ENCODE peak calls at places on chromosomes 13 and 19, in nine cellular contexts. One of them, this sample, is unnamed.
A peak's percentile ranks its signal among the peaks of the same experiment; 100 is the strongest.

GRCh38 chr13:83150616-83151307 is 731.5 kb downstream of the SLITRK1 start:
- DNase-seq in stimulated activated CD4-positive, alpha-beta T cell treated with anti-CD3 and anti-CD28 coated beads, Interleukin-4, amount 100 ng/mL, for 1 hour: no peak
- DNase-seq in smooth muscle cell of the brain vasculature: no peak
- DNase-seq in fibroblast of pulmonary artery: no peak
- DNase-seq in activated T-cell treated with anti-CD3 and anti-CD28 coated beads for 1 hour: no peak
- DNase-seq in lung: no peak
- DNase-seq in anterior cingulate cortex: no peak
- DNase-seq in activated CD4-positive, alpha-beta T cell treated with anti-CD3 and anti-CD28 coated beads, Interleukin-2, amount 50 U/mL, for 24 hours: no peak
- DNase-seq in NCI-H2029: no peak
- DNase-seq in this sample: no peak

GRCh38 chr19:48502720-48503018 is 9.0 kb downstream of the LMTK3 start:
- DNase-seq in stimulated activated CD4-positive, alpha-beta T cell treated with anti-CD3 and anti-CD28 coated beads, Interleukin-4, amount 100 ng/mL, for 1 hour: no peak
- DNase-seq in smooth muscle cell of the brain vasculature: no peak
- DNase-seq in fibroblast of pulmonary artery: no peak
- DNase-seq in activated T-cell treated with anti-CD3 and anti-CD28 coated beads for 1 hour: no peak
- DNase-seq in lung: no peak
- DNase-seq in anterior cingulate cortex: no peak
- DNase-seq in activated CD4-positive, alpha-beta T cell treated with anti-CD3 and anti-CD28 coated beads, Interleukin-2, amount 50 U/mL, for 24 hours: no peak
- DNase-seq in NCI-H2029: no peak
- DNase-seq in this sample: no peak

GRCh38 chr13:112994781-112995355 is 25.9 kb downstream of the MCF2L start:
- DNase-seq in stimulated activated CD4-positive, alpha-beta T cell treated with anti-CD3 and anti-CD28 coated beads, Interleukin-4, amount 100 ng/mL, for 1 hour: no peak
- DNase-seq in smooth muscle cell of the brain vasculature: no peak
- DNase-seq in fibroblast of pulmonary artery: no peak
- DNase-seq in activated T-cell treated with anti-CD3 and anti-CD28 coated beads for 1 hour: no peak
- DNase-seq in lung: no peak
- DNase-seq in anterior cingulate cortex: no peak
- DNase-seq in activated CD4-positive, alpha-beta T cell treated with anti-CD3 and anti-CD28 coated beads, Interleukin-2, amount 50 U/mL, for 24 hours: no peak
- DNase-seq in NCI-H2029: no peak
- DNase-seq in this sample: no peak

GRCh38 chr13:51825165-51825592 is 19.8 kb downstream of the TMEM272 start:
- DNase-seq in stimulated activated CD4-positive, alpha-beta T cell treated with anti-CD3 and anti-CD28 coated beads, Interleukin-4, amount 100 ng/mL, for 1 hour: no peak
- DNase-seq in smooth muscle cell of the brain vasculature: no peak
- DNase-seq in fibroblast of pulmonary artery: peak; percentile 81
- DNase-seq in activated T-cell treated with anti-CD3 and anti-CD28 coated beads for 1 hour: no peak
- DNase-seq in lung: no peak
- DNase-seq in anterior cingulate cortex: no peak
- DNase-seq in activated CD4-positive, alpha-beta T cell treated with anti-CD3 and anti-CD28 coated beads, Interleukin-2, amount 50 U/mL, for 24 hours: no peak
- DNase-seq in NCI-H2029: no peak
- DNase-seq in this sample: peak; percentile 39

GRCh38 chr19:10416380-10417257 is 3.7 kb upstream of the PDE4A start:
- DNase-seq in stimulated activated CD4-positive, alpha-beta T cell treated with anti-CD3 and anti-CD28 coated beads, Interleukin-4, amount 100 ng/mL, for 1 hour: peak; percentile 91
- DNase-seq in smooth muscle cell of the brain vasculature: no peak
- DNase-seq in fibroblast of pulmonary artery: peak; percentile 94
- DNase-seq in activated T-cell treated with anti-CD3 and anti-CD28 coated beads for 1 hour: peak; percentile 86
- DNase-seq in lung: peak; percentile 82
- DNase-seq in anterior cingulate cortex: peak; percentile 81
- DNase-seq in activated CD4-positive, alpha-beta T cell treated with anti-CD3 and anti-CD28 coated beads, Interleukin-2, amount 50 U/mL, for 24 hours: peak; percentile 89
- DNase-seq in NCI-H2029: peak; percentile 89
- DNase-seq in this sample: peak; percentile 93

GRCh38 chr19:8403820-8404109 is 9.3 kb upstream of the MARCHF2 start:
- DNase-seq in stimulated activated CD4-positive, alpha-beta T cell treated with anti-CD3 and anti-CD28 coated beads, Interleukin-4, amount 100 ng/mL, for 1 hour: no peak
- DNase-seq in smooth muscle cell of the brain vasculature: no peak
- DNase-seq in fibroblast of pulmonary artery: no peak
- DNase-seq in activated T-cell treated with anti-CD3 and anti-CD28 coated beads for 1 hour: no peak
- DNase-seq in lung: no peak
- DNase-seq in anterior cingulate cortex: no peak
- DNase-seq in activated CD4-positive, alpha-beta T cell treated with anti-CD3 and anti-CD28 coated beads, Interleukin-2, amount 50 U/mL, for 24 hours: no peak
- DNase-seq in NCI-H2029: no peak
- DNase-seq in this sample: no peak

GRCh38 chr13:43675577-43675976 is 111.2 kb downstream of the ENOX1 start:
- DNase-seq in stimulated activated CD4-positive, alpha-beta T cell treated with anti-CD3 and anti-CD28 coated beads, Interleukin-4, amount 100 ng/mL, for 1 hour: no peak
- DNase-seq in smooth muscle cell of the brain vasculature: no peak
- DNase-seq in fibroblast of pulmonary artery: no peak
- DNase-seq in activated T-cell treated with anti-CD3 and anti-CD28 coated beads for 1 hour: no peak
- DNase-seq in lung: no peak
- DNase-seq in anterior cingulate cortex: no peak
- DNase-seq in activated CD4-positive, alpha-beta T cell treated with anti-CD3 and anti-CD28 coated beads, Interleukin-2, amount 50 U/mL, for 24 hours: no peak
- DNase-seq in NCI-H2029: no peak
- DNase-seq in this sample: no peak

GRCh38 chr13:76852991-76853390 is 33.2 kb downstream of the KCTD12 start:
- DNase-seq in stimulated activated CD4-positive, alpha-beta T cell treated with anti-CD3 and anti-CD28 coated beads, Interleukin-4, amount 100 ng/mL, for 1 hour: no peak
- DNase-seq in smooth muscle cell of the brain vasculature: no peak
- DNase-seq in fibroblast of pulmonary artery: peak; percentile 74
- DNase-seq in activated T-cell treated with anti-CD3 and anti-CD28 coated beads for 1 hour: no peak
- DNase-seq in lung: no peak
- DNase-seq in anterior cingulate cortex: no peak
- DNase-seq in activated CD4-positive, alpha-beta T cell treated with anti-CD3 and anti-CD28 coated beads, Interleukin-2, amount 50 U/mL, for 24 hours: no peak
- DNase-seq in NCI-H2029: no peak
- DNase-seq in this sample: peak; percentile 60

GRCh38 chr13:110304256-110304655 is 2.7 kb downstream of the COL4A1 start:
- DNase-seq in stimulated activated CD4-positive, alpha-beta T cell treated with anti-CD3 and anti-CD28 coated beads, Interleukin-4, amount 100 ng/mL, for 1 hour: no peak
- DNase-seq in smooth muscle cell of the brain vasculature: no peak
- DNase-seq in fibroblast of pulmonary artery: peak; percentile 74
- DNase-seq in activated T-cell treated with anti-CD3 and anti-CD28 coated beads for 1 hour: no peak
- DNase-seq in lung: no peak
- DNase-seq in anterior cingulate cortex: no peak
- DNase-seq in activated CD4-positive, alpha-beta T cell treated with anti-CD3 and anti-CD28 coated beads, Interleukin-2, amount 50 U/mL, for 24 hours: no peak
- DNase-seq in NCI-H2029: no peak
- DNase-seq in this sample: peak; percentile 52

GRCh38 chr13:31951215-31951678 is 80.3 kb upstream of the FRY start:
- DNase-seq in stimulated activated CD4-positive, alpha-beta T cell treated with anti-CD3 and anti-CD28 coated beads, Interleukin-4, amount 100 ng/mL, for 1 hour: no peak
- DNase-seq in smooth muscle cell of the brain vasculature: no peak
- DNase-seq in fibroblast of pulmonary artery: no peak
- DNase-seq in activated T-cell treated with anti-CD3 and anti-CD28 coated beads for 1 hour: no peak
- DNase-seq in lung: peak; percentile 76
- DNase-seq in anterior cingulate cortex: no peak
- DNase-seq in activated CD4-positive, alpha-beta T cell treated with anti-CD3 and anti-CD28 coated beads, Interleukin-2, amount 50 U/mL, for 24 hours: no peak
- DNase-seq in NCI-H2029: peak; percentile 54
- DNase-seq in this sample: no peak

GRCh38 chr19:3655402-3656072 is 28.9 kb upstream of the CACTIN start:
- DNase-seq in stimulated activated CD4-positive, alpha-beta T cell treated with anti-CD3 and anti-CD28 coated beads, Interleukin-4, amount 100 ng/mL, for 1 hour: no peak
- DNase-seq in smooth muscle cell of the brain vasculature: peak; percentile 57
- DNase-seq in fibroblast of pulmonary artery: peak; percentile 85
- DNase-seq in activated T-cell treated with anti-CD3 and anti-CD28 coated beads for 1 hour: no peak
- DNase-seq in lung: no peak
- DNase-seq in anterior cingulate cortex: peak; percentile 75
- DNase-seq in activated CD4-positive, alpha-beta T cell treated with anti-CD3 and anti-CD28 coated beads, Interleukin-2, amount 50 U/mL, for 24 hours: no peak
- DNase-seq in NCI-H2029: no peak
- DNase-seq in this sample: peak; percentile 95

GRCh38 chr13:51626749-51627148 is 42.5 kb downstream of the WDFY2 start:
- DNase-seq in stimulated activated CD4-positive, alpha-beta T cell treated with anti-CD3 and anti-CD28 coated beads, Interleukin-4, amount 100 ng/mL, for 1 hour: no peak
- DNase-seq in smooth muscle cell of the brain vasculature: no peak
- DNase-seq in fibroblast of pulmonary artery: no peak
- DNase-seq in activated T-cell treated with anti-CD3 and anti-CD28 coated beads for 1 hour: no peak
- DNase-seq in lung: no peak
- DNase-seq in anterior cingulate cortex: no peak
- DNase-seq in activated CD4-positive, alpha-beta T cell treated with anti-CD3 and anti-CD28 coated beads, Interleukin-2, amount 50 U/mL, for 24 hours: no peak
- DNase-seq in NCI-H2029: no peak
- DNase-seq in this sample: no peak

GRCh38 chr19:42427313-42427712 is at the start of gene LIPE:
- DNase-seq in stimulated activated CD4-positive, alpha-beta T cell treated with anti-CD3 and anti-CD28 coated beads, Interleukin-4, amount 100 ng/mL, for 1 hour: no peak
- DNase-seq in smooth muscle cell of the brain vasculature: no peak
- DNase-seq in fibroblast of pulmonary artery: no peak
- DNase-seq in activated T-cell treated with anti-CD3 and anti-CD28 coated beads for 1 hour: no peak
- DNase-seq in lung: no peak
- DNase-seq in anterior cingulate cortex: no peak
- DNase-seq in activated CD4-positive, alpha-beta T cell treated with anti-CD3 and anti-CD28 coated beads, Interleukin-2, amount 50 U/mL, for 24 hours: no peak
- DNase-seq in NCI-H2029: no peak
- DNase-seq in this sample: no peak

GRCh38 chr19:4171676-4172075 is 10.7 kb downstream of the SIRT6 start:
- DNase-seq in stimulated activated CD4-positive, alpha-beta T cell treated with anti-CD3 and anti-CD28 coated beads, Interleukin-4, amount 100 ng/mL, for 1 hour: no peak
- DNase-seq in smooth muscle cell of the brain vasculature: no peak
- DNase-seq in fibroblast of pulmonary artery: no peak
- DNase-seq in activated T-cell treated with anti-CD3 and anti-CD28 coated beads for 1 hour: no peak
- DNase-seq in lung: no peak
- DNase-seq in anterior cingulate cortex: no peak
- DNase-seq in activated CD4-positive, alpha-beta T cell treated with anti-CD3 and anti-CD28 coated beads, Interleukin-2, amount 50 U/mL, for 24 hours: no peak
- DNase-seq in NCI-H2029: no peak
- DNase-seq in this sample: no peak

GRCh38 chr13:49869514-49869913 is 66.6 kb downstream of the SPRYD7 start:
- DNase-seq in stimulated activated CD4-positive, alpha-beta T cell treated with anti-CD3 and anti-CD28 coated beads, Interleukin-4, amount 100 ng/mL, for 1 hour: no peak
- DNase-seq in smooth muscle cell of the brain vasculature: no peak
- DNase-seq in fibroblast of pulmonary artery: peak; percentile 53
- DNase-seq in activated T-cell treated with anti-CD3 and anti-CD28 coated beads for 1 hour: no peak
- DNase-seq in lung: no peak
- DNase-seq in anterior cingulate cortex: no peak
- DNase-seq in activated CD4-positive, alpha-beta T cell treated with anti-CD3 and anti-CD28 coated beads, Interleukin-2, amount 50 U/mL, for 24 hours: no peak
- DNase-seq in NCI-H2029: no peak
- DNase-seq in this sample: peak; percentile 16

GRCh38 chr13:110444226-110444653 is 117.3 kb downstream of the RAB20 start:
- DNase-seq in stimulated activated CD4-positive, alpha-beta T cell treated with anti-CD3 and anti-CD28 coated beads, Interleukin-4, amount 100 ng/mL, for 1 hour: no peak
- DNase-seq in smooth muscle cell of the brain vasculature: no peak
- DNase-seq in fibroblast of pulmonary artery: peak; percentile 45
- DNase-seq in activated T-cell treated with anti-CD3 and anti-CD28 coated beads for 1 hour: no peak
- DNase-seq in lung: no peak
- DNase-seq in anterior cingulate cortex: no peak
- DNase-seq in activated CD4-positive, alpha-beta T cell treated with anti-CD3 and anti-CD28 coated beads, Interleukin-2, amount 50 U/mL, for 24 hours: no peak
- DNase-seq in NCI-H2029: no peak
- DNase-seq in this sample: peak; percentile 55

GRCh38 chr19:5434970-5435641 is 20.1 kb upstream of the ZNRF4 start:
- DNase-seq in stimulated activated CD4-positive, alpha-beta T cell treated with anti-CD3 and anti-CD28 coated beads, Interleukin-4, amount 100 ng/mL, for 1 hour: peak; percentile 39
- DNase-seq in smooth muscle cell of the brain vasculature: no peak
- DNase-seq in fibroblast of pulmonary artery: peak; percentile 45
- DNase-seq in activated T-cell treated with anti-CD3 and anti-CD28 coated beads for 1 hour: no peak
- DNase-seq in lung: no peak
- DNase-seq in anterior cingulate cortex: peak; percentile 31
- DNase-seq in activated CD4-positive, alpha-beta T cell treated with anti-CD3 and anti-CD28 coated beads, Interleukin-2, amount 50 U/mL, for 24 hours: peak; percentile 61
- DNase-seq in NCI-H2029: no peak
- DNase-seq in this sample: peak; percentile 80

GRCh38 chr13:110782185-110782584 is 68.7 kb downstream of the ING1 start:
- DNase-seq in stimulated activated CD4-positive, alpha-beta T cell treated with anti-CD3 and anti-CD28 coated beads, Interleukin-4, amount 100 ng/mL, for 1 hour: no peak
- DNase-seq in smooth muscle cell of the brain vasculature: no peak
- DNase-seq in fibroblast of pulmonary artery: no peak
- DNase-seq in activated T-cell treated with anti-CD3 and anti-CD28 coated beads for 1 hour: no peak
- DNase-seq in lung: no peak
- DNase-seq in anterior cingulate cortex: no peak
- DNase-seq in activated CD4-positive, alpha-beta T cell treated with anti-CD3 and anti-CD28 coated beads, Interleukin-2, amount 50 U/mL, for 24 hours: no peak
- DNase-seq in NCI-H2029: no peak
- DNase-seq in this sample: no peak

GRCh38 chr19:46744005-46744691 is 1.7 kb upstream of the FKRP start:
- DNase-seq in stimulated activated CD4-positive, alpha-beta T cell treated with anti-CD3 and anti-CD28 coated beads, Interleukin-4, amount 100 ng/mL, for 1 hour: no peak
- DNase-seq in smooth muscle cell of the brain vasculature: no peak
- DNase-seq in fibroblast of pulmonary artery: no peak
- DNase-seq in activated T-cell treated with anti-CD3 and anti-CD28 coated beads for 1 hour: no peak
- DNase-seq in lung: no peak
- DNase-seq in anterior cingulate cortex: no peak
- DNase-seq in activated CD4-positive, alpha-beta T cell treated with anti-CD3 and anti-CD28 coated beads, Interleukin-2, amount 50 U/mL, for 24 hours: no peak
- DNase-seq in NCI-H2029: no peak
- DNase-seq in this sample: no peak

GRCh38 chr13:111043575-111043982 is 71.5 kb upstream of the ARHGEF7 start:
- DNase-seq in stimulated activated CD4-positive, alpha-beta T cell treated with anti-CD3 and anti-CD28 coated beads, Interleukin-4, amount 100 ng/mL, for 1 hour: no peak
- DNase-seq in smooth muscle cell of the brain vasculature: no peak
- DNase-seq in fibroblast of pulmonary artery: peak; percentile 36
- DNase-seq in activated T-cell treated with anti-CD3 and anti-CD28 coated beads for 1 hour: no peak
- DNase-seq in lung: peak; percentile 19
- DNase-seq in anterior cingulate cortex: no peak
- DNase-seq in activated CD4-positive, alpha-beta T cell treated with anti-CD3 and anti-CD28 coated beads, Interleukin-2, amount 50 U/mL, for 24 hours: no peak
- DNase-seq in NCI-H2029: no peak
- DNase-seq in this sample: peak; percentile 33

GRCh38 chr19:45499196-45500180 is 1.2 kb downstream of the PPM1N start:
- DNase-seq in stimulated activated CD4-positive, alpha-beta T cell treated with anti-CD3 and anti-CD28 coated beads, Interleukin-4, amount 100 ng/mL, for 1 hour: peak; percentile 69
- DNase-seq in smooth muscle cell of the brain vasculature: no peak
- DNase-seq in fibroblast of pulmonary artery: no peak
- DNase-seq in activated T-cell treated with anti-CD3 and anti-CD28 coated beads for 1 hour: peak; percentile 42
- DNase-seq in lung: peak; percentile 41
- DNase-seq in anterior cingulate cortex: no peak
- DNase-seq in activated CD4-positive, alpha-beta T cell treated with anti-CD3 and anti-CD28 coated beads, Interleukin-2, amount 50 U/mL, for 24 hours: peak; percentile 51
- DNase-seq in NCI-H2029: peak; percentile 26
- DNase-seq in this sample: peak; percentile 41

GRCh38 chr13:109275848-109276247 is 510.5 kb downstream of the IRS2 start:
- DNase-seq in stimulated activated CD4-positive, alpha-beta T cell treated with anti-CD3 and anti-CD28 coated beads, Interleukin-4, amount 100 ng/mL, for 1 hour: no peak
- DNase-seq in smooth muscle cell of the brain vasculature: no peak
- DNase-seq in fibroblast of pulmonary artery: no peak
- DNase-seq in activated T-cell treated with anti-CD3 and anti-CD28 coated beads for 1 hour: no peak
- DNase-seq in lung: no peak
- DNase-seq in anterior cingulate cortex: peak; percentile 6
- DNase-seq in activated CD4-positive, alpha-beta T cell treated with anti-CD3 and anti-CD28 coated beads, Interleukin-2, amount 50 U/mL, for 24 hours: no peak
- DNase-seq in NCI-H2029: no peak
- DNase-seq in this sample: peak; percentile 58

GRCh38 chr13:74040200-74040599 is 94.0 kb downstream of the KLF12 start:
- DNase-seq in stimulated activated CD4-positive, alpha-beta T cell treated with anti-CD3 and anti-CD28 coated beads, Interleukin-4, amount 100 ng/mL, for 1 hour: peak; percentile 38
- DNase-seq in smooth muscle cell of the brain vasculature: no peak
- DNase-seq in fibroblast of pulmonary artery: peak; percentile 36
- DNase-seq in activated T-cell treated with anti-CD3 and anti-CD28 coated beads for 1 hour: no peak
- DNase-seq in lung: no peak
- DNase-seq in anterior cingulate cortex: no peak
- DNase-seq in activated CD4-positive, alpha-beta T cell treated with anti-CD3 and anti-CD28 coated beads, Interleukin-2, amount 50 U/mL, for 24 hours: no peak
- DNase-seq in NCI-H2029: no peak
- DNase-seq in this sample: peak; percentile 41

GRCh38 chr19:48815870-48816501 is 5.2 kb upstream of the BCAT2 start:
- DNase-seq in stimulated activated CD4-positive, alpha-beta T cell treated with anti-CD3 and anti-CD28 coated beads, Interleukin-4, amount 100 ng/mL, for 1 hour: no peak
- DNase-seq in smooth muscle cell of the brain vasculature: no peak
- DNase-seq in fibroblast of pulmonary artery: no peak
- DNase-seq in activated T-cell treated with anti-CD3 and anti-CD28 coated beads for 1 hour: no peak
- DNase-seq in lung: no peak
- DNase-seq in anterior cingulate cortex: no peak
- DNase-seq in activated CD4-positive, alpha-beta T cell treated with anti-CD3 and anti-CD28 coated beads, Interleukin-2, amount 50 U/mL, for 24 hours: no peak
- DNase-seq in NCI-H2029: peak; percentile 56
- DNase-seq in this sample: no peak

GRCh38 chr13:94181461-94182107 is 297.9 kb downstream of the DCT start:
- DNase-seq in stimulated activated CD4-positive, alpha-beta T cell treated with anti-CD3 and anti-CD28 coated beads, Interleukin-4, amount 100 ng/mL, for 1 hour: no peak
- DNase-seq in smooth muscle cell of the brain vasculature: no peak
- DNase-seq in fibroblast of pulmonary artery: no peak
- DNase-seq in activated T-cell treated with anti-CD3 and anti-CD28 coated beads for 1 hour: no peak
- DNase-seq in lung: no peak
- DNase-seq in anterior cingulate cortex: no peak
- DNase-seq in activated CD4-positive, alpha-beta T cell treated with anti-CD3 and anti-CD28 coated beads, Interleukin-2, amount 50 U/mL, for 24 hours: no peak
- DNase-seq in NCI-H2029: no peak
- DNase-seq in this sample: no peak

GRCh38 chr19:35342430-35342829 is 5.3 kb upstream of the FFAR1 start:
- DNase-seq in stimulated activated CD4-positive, alpha-beta T cell treated with anti-CD3 and anti-CD28 coated beads, Interleukin-4, amount 100 ng/mL, for 1 hour: no peak
- DNase-seq in smooth muscle cell of the brain vasculature: no peak
- DNase-seq in fibroblast of pulmonary artery: no peak
- DNase-seq in activated T-cell treated with anti-CD3 and anti-CD28 coated beads for 1 hour: no peak
- DNase-seq in lung: no peak
- DNase-seq in anterior cingulate cortex: no peak
- DNase-seq in activated CD4-positive, alpha-beta T cell treated with anti-CD3 and anti-CD28 coated beads, Interleukin-2, amount 50 U/mL, for 24 hours: no peak
- DNase-seq in NCI-H2029: no peak
- DNase-seq in this sample: no peak

GRCh38 chr13:24097064-24097463 is 63.5 kb upstream of the SPATA13 start:
- DNase-seq in stimulated activated CD4-positive, alpha-beta T cell treated with anti-CD3 and anti-CD28 coated beads, Interleukin-4, amount 100 ng/mL, for 1 hour: peak; percentile 13
- DNase-seq in smooth muscle cell of the brain vasculature: no peak
- DNase-seq in fibroblast of pulmonary artery: peak; percentile 47
- DNase-seq in activated T-cell treated with anti-CD3 and anti-CD28 coated beads for 1 hour: no peak
- DNase-seq in lung: no peak
- DNase-seq in anterior cingulate cortex: no peak
- DNase-seq in activated CD4-positive, alpha-beta T cell treated with anti-CD3 and anti-CD28 coated beads, Interleukin-2, amount 50 U/mL, for 24 hours: peak; percentile 46
- DNase-seq in NCI-H2029: no peak
- DNase-seq in this sample: no peak

GRCh38 chr13:70941454-70941853 is 833.2 kb upstream of the KLHL1 start:
- DNase-seq in stimulated activated CD4-positive, alpha-beta T cell treated with anti-CD3 and anti-CD28 coated beads, Interleukin-4, amount 100 ng/mL, for 1 hour: no peak
- DNase-seq in smooth muscle cell of the brain vasculature: no peak
- DNase-seq in fibroblast of pulmonary artery: no peak
- DNase-seq in activated T-cell treated with anti-CD3 and anti-CD28 coated beads for 1 hour: no peak
- DNase-seq in lung: no peak
- DNase-seq in anterior cingulate cortex: no peak
- DNase-seq in activated CD4-positive, alpha-beta T cell treated with anti-CD3 and anti-CD28 coated beads, Interleukin-2, amount 50 U/mL, for 24 hours: no peak
- DNase-seq in NCI-H2029: no peak
- DNase-seq in this sample: no peak

GRCh38 chr19:6521718-6522646 is 8.8 kb upstream of the TNFSF9 start:
- DNase-seq in stimulated activated CD4-positive, alpha-beta T cell treated with anti-CD3 and anti-CD28 coated beads, Interleukin-4, amount 100 ng/mL, for 1 hour: peak; percentile 35
- DNase-seq in smooth muscle cell of the brain vasculature: no peak
- DNase-seq in fibroblast of pulmonary artery: peak; percentile 36
- DNase-seq in activated T-cell treated with anti-CD3 and anti-CD28 coated beads for 1 hour: peak; percentile 33
- DNase-seq in lung: no peak
- DNase-seq in anterior cingulate cortex: no peak
- DNase-seq in activated CD4-positive, alpha-beta T cell treated with anti-CD3 and anti-CD28 coated beads, Interleukin-2, amount 50 U/mL, for 24 hours: no peak
- DNase-seq in NCI-H2029: no peak
- DNase-seq in this sample: no peak

GRCh38 chr19:49809987-49810389 is 3.1 kb downstream of the FUZ start:
- DNase-seq in stimulated activated CD4-positive, alpha-beta T cell treated with anti-CD3 and anti-CD28 coated beads, Interleukin-4, amount 100 ng/mL, for 1 hour: no peak
- DNase-seq in smooth muscle cell of the brain vasculature: no peak
- DNase-seq in fibroblast of pulmonary artery: no peak
- DNase-seq in activated T-cell treated with anti-CD3 and anti-CD28 coated beads for 1 hour: no peak
- DNase-seq in lung: no peak
- DNase-seq in anterior cingulate cortex: no peak
- DNase-seq in activated CD4-positive, alpha-beta T cell treated with anti-CD3 and anti-CD28 coated beads, Interleukin-2, amount 50 U/mL, for 24 hours: no peak
- DNase-seq in NCI-H2029: no peak
- DNase-seq in this sample: no peak

GRCh38 chr13:34816118-34816517 is 126.0 kb upstream of the NBEA start:
- DNase-seq in stimulated activated CD4-positive, alpha-beta T cell treated with anti-CD3 and anti-CD28 coated beads, Interleukin-4, amount 100 ng/mL, for 1 hour: no peak
- DNase-seq in smooth muscle cell of the brain vasculature: no peak
- DNase-seq in fibroblast of pulmonary artery: no peak
- DNase-seq in activated T-cell treated with anti-CD3 and anti-CD28 coated beads for 1 hour: no peak
- DNase-seq in lung: no peak
- DNase-seq in anterior cingulate cortex: no peak
- DNase-seq in activated CD4-positive, alpha-beta T cell treated with anti-CD3 and anti-CD28 coated beads, Interleukin-2, amount 50 U/mL, for 24 hours: no peak
- DNase-seq in NCI-H2029: no peak
- DNase-seq in this sample: peak; percentile 6

This sample was measured in astrocyte of the hippocampus.